ENCODE peak calls at places on chromosomes 12 and 14, in six cellular contexts. Q, W, M, T, L and X are unnamed samples.

GRCh38 chr12:98653866-98654493 is 8.9 kb downstream of the APAF1 start:
- DNase-seq in M (peak), Q (peak), L (peak), T (peak), W (peak), X (peak)

GRCh38 chr12:117907108-117907689 is 61.6 kb downstream of the KSR2 start:
- DNase-seq in T (peak), M (no peak), W (peak), L (no peak), Q (peak), X (peak)

GRCh38 chr12:50082644-50083043 is 2.5 kb upstream of the SMARCD1 start:
- DNase-seq in L (no peak), W (peak), Q (peak), T (no peak), M (no peak), X (peak)

GRCh38 chr14:39265741-39266588 is 32.2 kb downstream of the MIA2 start:
- DNase-seq in M (peak), L (no peak), Q (peak), T (no peak), W (peak), X (no peak)

GRCh38 chr12:95997911-95998510 is 1.9 kb upstream of the HAL start:
- DNase-seq in M (no peak), T (no peak), Q (no peak), L (no peak), W (no peak), X (no peak)

GRCh38 chr12:58529114-58529665 is 391.1 kb downstream of the LRIG3 start:
- DNase-seq in Q (peak), T (no peak), M (no peak), W (no peak), L (peak), X (no peak)

GRCh38 chr14:99537399-99537798 is 56.2 kb downstream of the CCNK start:
- DNase-seq in L (peak), M (no peak), T (no peak), W (peak), Q (no peak), X (no peak)

GRCh38 chr12:34625116-34625515 is 602.8 kb downstream of the ALG10 start:
- DNase-seq in W (peak), L (no peak), T (peak), Q (peak), M (no peak), X (no peak)